ENCODE peak calls at places on chromosomes 5 and 9, in six cellular contexts. P, N, Y, M, G and X are unnamed samples.
A peak's percentile ranks its signal among the peaks of the same experiment; 100 is the strongest.

GRCh38 chr9:23011669-23012068 is 565.0 kb downstream of the DMRTA1 start:
- DNase-seq in P (no peak), N (no peak), Y (no peak), M (no peak), G (no peak), X (no peak)

GRCh38 chr9:136326061-136326776 is 1.1 kb upstream of the GPSM1 start:
- DNase-seq in P (peak; percentile 82), N (peak; percentile 89), Y (no peak), M (no peak), G (no peak), X (no peak)

GRCh38 chr9:108748776-108749175 is 107.0 kb downstream of the ACTL7B start:
- DNase-seq in P (no peak), N (no peak), Y (peak; percentile 56), M (no peak), G (no peak), X (no peak)

GRCh38 chr9:134502261-134503211 is 139.1 kb upstream of the COL5A1 start:
- DNase-seq in P (peak; percentile 87), N (peak; percentile 85), Y (peak; percentile 32), M (peak; percentile 89), G (no peak), X (no peak)

GRCh38 chr9:7045361-7045760 is 287.6 kb downstream of the KDM4C start:
- DNase-seq in P (no peak), N (no peak), Y (no peak), M (no peak), G (no peak), X (no peak)

GRCh38 chr9:88388886-88389617 is 808 bp downstream of the SPIN1 start:
- DNase-seq in P (no peak), N (no peak), Y (peak; percentile 59), M (no peak), G (no peak), X (no peak)

GRCh38 chr9:109417585-109418544 is 80.2 kb downstream of the PTPN3 start:
- DNase-seq in P (no peak), N (no peak), Y (no peak), M (peak; percentile 64), G (no peak), X (no peak)

GRCh38 chr9:91360551-91361293 is 996 bp downstream of the AUH start:
- DNase-seq in P (no peak), N (no peak), Y (no peak), M (no peak), G (no peak), X (no peak)

GRCh38 chr5:82387041-82387818 is 109.1 kb upstream of the RPS23 start:
- DNase-seq in P (no peak), N (no peak), Y (no peak), M (no peak), G (no peak), X (no peak)

GRCh38 chr5:106522296-106522695 is 1148.4 kb downstream of the EFNA5 start:
- DNase-seq in P (no peak), N (no peak), Y (no peak), M (no peak), G (no peak), X (no peak)

GRCh38 chr9:124210697-124211096 is 47.1 kb upstream of the NEK6 start:
- DNase-seq in P (no peak), N (no peak), Y (no peak), M (no peak), G (no peak), X (no peak)

GRCh38 chr5:127299678-127300077 is 9.1 kb downstream of the MEGF10 start:
- DNase-seq in P (no peak), N (no peak), Y (no peak), M (no peak), G (no peak), X (no peak)

GRCh38 chr5:141680178-141680577 is 1.9 kb downstream of the ARAP3 start:
- DNase-seq in P (no peak), N (no peak), Y (no peak), M (no peak), G (no peak), X (no peak)

GRCh38 chr9:28179893-28180292 is 606.6 kb upstream of the C9orf72 start:
- DNase-seq in P (no peak), N (no peak), Y (no peak), M (no peak), G (no peak), X (no peak)

GRCh38 chr9:17726298-17726697 is 147.4 kb downstream of the SH3GL2 start:
- DNase-seq in P (no peak), N (no peak), Y (no peak), M (no peak), G (no peak), X (no peak)

GRCh38 chr5:21219255-21219654 is 1231.3 kb upstream of the CDH18 start:
- DNase-seq in P (no peak), N (no peak), Y (no peak), M (no peak), G (no peak), X (no peak)

GRCh38 chr5:168314735-168315411 is 23.4 kb downstream of the WWC1 start:
- DNase-seq in P (peak; percentile 85), N (peak; percentile 52), Y (peak; percentile 85), M (no peak), G (no peak), X (peak; percentile 95)

GRCh38 chr5:19547640-19548039 is 440.4 kb downstream of the CDH18 start:
- DNase-seq in P (no peak), N (no peak), Y (no peak), M (no peak), G (no peak), X (peak; percentile 15)

GRCh38 chr5:31656806-31657205 is 17.9 kb downstream of the PDZD2 start:
- DNase-seq in P (no peak), N (no peak), Y (no peak), M (no peak), G (no peak), X (no peak)

GRCh38 chr5:112491257-112491656 is 72.2 kb upstream of the EPB41L4A start:
- DNase-seq in P (no peak), N (no peak), Y (peak; percentile 4), M (no peak), G (no peak), X (no peak)

GRCh38 chr5:168591302-168592013 is 12.3 kb upstream of the PANK3 start:
- DNase-seq in P (no peak), N (no peak), Y (peak; percentile 47), M (no peak), G (no peak), X (no peak)

GRCh38 chr9:129894106-129894823 is 59.0 kb downstream of the USP20 start:
- DNase-seq in P (no peak), N (no peak), Y (no peak), M (no peak), G (no peak), X (no peak)

GRCh38 chr5:83583859-83584258 is 112.3 kb downstream of the VCAN start:
- DNase-seq in P (peak; percentile 20), N (no peak), Y (no peak), M (no peak), G (no peak), X (no peak)

GRCh38 chr5:34758514-34758913 is 80.5 kb upstream of the TTC23L start:
- DNase-seq in P (no peak), N (no peak), Y (no peak), M (no peak), G (no peak), X (no peak)

GRCh38 chr9:84590706-84591105 is 78.8 kb upstream of the NTRK2 start:
- DNase-seq in P (no peak), N (no peak), Y (no peak), M (no peak), G (no peak), X (no peak)

GRCh38 chr5:175836741-175837729 is 34.3 kb upstream of the CPLX2 start:
- DNase-seq in P (no peak), N (no peak), Y (no peak), M (peak; percentile 18), G (no peak), X (no peak)

GRCh38 chr9:125749287-125749935 is 2.2 kb downstream of the PBX3 start:
- DNase-seq in P (no peak), N (no peak), Y (no peak), M (no peak), G (no peak), X (no peak)
- H3K4me3 ChIP-seq in P (peak overlapping the region; percentile 89), N (peak overlapping the region; percentile 81), Y (no peak overlapping the region), M (peak overlapping the region; percentile 87), G (no peak overlapping the region), X (peak overlapping the region; percentile 87)

DNA sequence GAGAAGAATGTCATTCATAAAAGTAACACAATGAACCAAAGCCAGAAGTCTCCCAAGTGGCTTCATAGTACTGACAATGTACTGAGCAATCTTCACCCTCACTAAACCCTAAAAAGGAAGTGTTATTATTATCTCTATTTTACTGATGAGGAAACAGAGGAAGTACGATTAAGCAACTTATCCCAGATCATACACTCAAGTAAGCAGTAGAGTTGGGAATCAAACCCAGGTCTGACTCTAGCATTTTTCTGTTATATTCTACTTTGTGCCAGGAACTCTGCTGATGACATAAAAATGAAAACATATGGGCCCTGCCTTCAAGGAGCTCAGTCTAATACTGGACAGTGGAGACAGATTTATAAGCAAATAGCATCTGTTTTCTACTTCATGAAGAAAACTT is 109.2 kb downstream of the RAPGEF6 start:
- DNase-seq in P (no peak), N (no peak), Y (no peak), M (no peak), G (no peak), X (no peak)
- TF ChIP-seq CTCF in P (no peak), N (no peak), Y (no peak), M (no peak), G (no peak), X (no peak)

GRCh38 chr5:132103380-132103951 is 29.9 kb downstream of the CSF2 start:
- DNase-seq in P (peak; percentile 85), N (peak; percentile 81), Y (peak; percentile 55), M (peak; percentile 81), G (peak; percentile 90), X (peak; percentile 86)

GRCh38 chr5:132102944-132103343 is 29.4 kb downstream of the CSF2 start:
- DNase-seq in P (no peak), N (no peak), Y (no peak), M (no peak), G (no peak), X (no peak)

GRCh38 chr5:132100672-132101261 is 27.2 kb downstream of the CSF2 start:
- DNase-seq in P (no peak), N (no peak), Y (no peak), M (no peak), G (peak; percentile 60), X (no peak)

GRCh38 chr5:132101385-132101880 is 27.8 kb downstream of the CSF2 start:
- DNase-seq in P (no peak), N (no peak), Y (no peak), M (no peak), G (no peak), X (no peak)

DNA sequence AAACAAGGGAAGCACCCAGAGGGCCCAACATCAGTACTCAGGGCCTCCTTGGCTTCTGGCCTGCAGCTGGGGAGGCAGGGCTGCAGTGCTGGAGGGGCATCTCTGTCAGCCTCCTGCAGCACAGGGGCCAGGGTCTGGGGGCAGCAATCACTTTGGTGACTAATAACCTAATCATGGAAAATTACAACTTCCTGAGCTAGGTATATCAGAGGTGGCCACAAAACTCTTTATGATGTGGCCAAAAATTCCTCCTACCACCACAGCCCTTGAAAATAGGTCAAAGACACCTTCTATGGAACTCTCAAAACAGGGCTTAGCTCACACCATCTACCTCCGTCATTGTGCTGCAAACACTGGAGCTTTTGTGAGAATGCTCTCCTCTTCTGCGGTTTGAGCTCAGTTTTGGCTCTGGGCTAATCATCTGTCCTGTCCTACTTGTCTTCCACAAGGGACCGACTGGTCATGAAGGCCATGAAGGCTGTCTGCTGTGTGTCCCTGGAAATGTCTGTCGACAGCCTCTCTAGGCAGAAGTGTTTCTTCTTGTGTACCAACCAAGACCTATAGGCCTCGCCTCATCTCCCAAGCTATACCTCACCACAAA is 28.6 kb downstream of the CSF2 start:
- DNase-seq in P (no peak), N (no peak), Y (no peak), M (no peak), G (no peak), X (no peak)
- H3K4me3 ChIP-seq in P (no peak overlapping the region), N (no peak overlapping the region), Y (no peak overlapping the region), M (no peak overlapping the region), G (no peak overlapping the region), X (no peak overlapping the region)

GRCh38 chr5:8436919-8437318 is 568.0 kb downstream of the MTRR start:
- DNase-seq in P (no peak), N (no peak), Y (no peak), M (no peak), G (no peak), X (no peak)
- TF ChIP-seq CTCF in P (no peak), N (no peak), Y (no peak), M (no peak), G (no peak), X (no peak)